ENCODE peak calls at places on chromosomes 6 and 20, in seven cellular contexts. D is naive thymus-derived CD8-positive, alpha-beta T cell; M is HEK293T; S is C1 segment of cervical spinal cord; K is NCI-H1105 treated with DMSO at 0.1 percent for 48 hours; Z is sigmoid colon; L is sciatic nerve. E is an unnamed sample.

GRCh38 chr6:130020106-130020851 is 1.9 kb downstream of the L3MBTL3 start:
- DNase-seq in D (peak), M (peak), S (peak), K (no peak), Z (peak), L (peak), E (no peak)

GRCh38 chr6:37056439-37057127 is 51.1 kb downstream of the FGD2 start:
- DNase-seq in D (no peak), M (no peak), S (no peak), K (no peak), Z (no peak), L (no peak), E (peak)

GRCh38 chr6:21538186-21538798 is 55.3 kb upstream of the SOX4 start:
- DNase-seq in D (no peak), M (no peak), S (no peak), K (no peak), Z (no peak), L (no peak), E (no peak)

GRCh38 chr6:53313784-53314382 is 34.9 kb downstream of the ELOVL5 start:
- DNase-seq in D (no peak), M (peak), S (no peak), K (no peak), Z (no peak), L (no peak), E (no peak)

GRCh38 chr20:20765696-20766095 is 53.3 kb upstream of the RALGAPA2 start:
- DNase-seq in D (no peak), M (no peak), S (no peak), K (no peak), Z (no peak), L (no peak), E (no peak)

GRCh38 chr6:37486440-37486839 is 13.3 kb downstream of the CCDC167 start:
- DNase-seq in D (no peak), M (no peak), S (no peak), K (no peak), Z (no peak), L (peak), E (no peak)

GRCh38 chr6:82249381-82250253 is 2.1 kb upstream of the IBTK start:
- DNase-seq in D (no peak), M (no peak), S (no peak), K (no peak), Z (no peak), L (no peak), E (no peak)

GRCh38 chr6:23419046-23419445 is 707.0 kb upstream of the NRSN1 start:
- DNase-seq in D (no peak), M (no peak), S (no peak), K (no peak), Z (no peak), L (no peak), E (no peak)

GRCh38 chr6:51337277-51337676 is 518.6 kb downstream of the TFAP2B start:
- DNase-seq in D (no peak), M (no peak), S (no peak), K (no peak), Z (no peak), L (no peak), E (no peak)

GRCh38 chr20:54231006-54231405 is 23.1 kb downstream of the PFDN4 start:
- DNase-seq in D (no peak), M (no peak), S (no peak), K (no peak), Z (no peak), L (no peak), E (no peak)

GRCh38 chr20:15848126-15848525 is 725.1 kb downstream of the KIF16B start:
- DNase-seq in D (no peak), M (no peak), S (no peak), K (no peak), Z (no peak), L (no peak), E (no peak)

GRCh38 chr20:50873518-50873959 is 57.7 kb downstream of the ADNP start:
- DNase-seq in D (no peak), M (no peak), S (no peak), K (no peak), Z (no peak), L (no peak), E (peak)

GRCh38 chr6:37125779-37126553 is 44.0 kb upstream of the PIM1 start:
- DNase-seq in D (no peak), M (no peak), S (no peak), K (no peak), Z (no peak), L (no peak), E (no peak)

GRCh38 chr6:75853796-75854195 is 104.8 kb downstream of the MYO6 start:
- DNase-seq in D (no peak), M (no peak), S (no peak), K (no peak), Z (no peak), L (no peak), E (no peak)

GRCh38 chr20:18056174-18057105 is 1.3 kb downstream of the OVOL2 start:
- DNase-seq in D (no peak), M (no peak), S (no peak), K (peak), Z (no peak), L (no peak), E (no peak)

GRCh38 chr6:113697642-113698410 is 159.3 kb upstream of the MARCKS start:
- DNase-seq in D (no peak), M (no peak), S (no peak), K (no peak), Z (no peak), L (no peak), E (no peak)

GRCh38 chr20:22686097-22686496 is 101.7 kb upstream of the FOXA2 start:
- DNase-seq in D (no peak), M (peak), S (peak), K (no peak), Z (no peak), L (no peak), E (no peak)

GRCh38 chr6:52285174-52286068 is 879 bp upstream of the MCM3 start:
- DNase-seq in D (no peak), M (peak), S (peak), K (peak), Z (no peak), L (no peak), E (no peak)

GRCh38 chr6:100346828-100347227 is 117.9 kb downstream of the SIM1 start:
- DNase-seq in D (no peak), M (no peak), S (no peak), K (no peak), Z (no peak), L (no peak), E (no peak)

GRCh38 chr6:129667034-129667433 is 42.9 kb downstream of the ARHGAP18 start:
- DNase-seq in D (no peak), M (no peak), S (no peak), K (no peak), Z (no peak), L (no peak), E (no peak)

GRCh38 chr6:129131282-129131681 is 248.3 kb downstream of the LAMA2 start:
- DNase-seq in D (no peak), M (no peak), S (no peak), K (no peak), Z (peak), L (no peak), E (no peak)

GRCh38 chr6:21079468-21080048 is 514.0 kb upstream of the SOX4 start:
- DNase-seq in D (no peak), M (no peak), S (no peak), K (no peak), Z (no peak), L (no peak), E (no peak)

E was measured in RWPE2.